ENCODE peak calls at places on chromosome 4, in four cellular contexts. One of them, this sample, is unnamed.

GRCh38 chr4:23921993-23922392 is 32.1 kb upstream of the PPARGC1A start:
- DNase-seq in PC-3: no peak
- DNase-seq in neuronal stem cell: no peak
- DNase-seq in astrocyte: no peak
- DNase-seq in this sample: no peak

GRCh38 chr4:24794111-24794860 is 1.1 kb upstream of the SOD3 start:
- DNase-seq in PC-3: peak
- DNase-seq in neuronal stem cell: no peak
- DNase-seq in astrocyte: peak
- DNase-seq in this sample: no peak

GRCh38 chr4:143336828-143337599 is at the start of gene GAB1:
- DNase-seq in PC-3: peak
- DNase-seq in neuronal stem cell: peak
- DNase-seq in astrocyte: peak
- DNase-seq in this sample: no peak

GRCh38 chr4:33482773-33483172 is 2761.5 kb downstream of the ARAP2 start:
- DNase-seq in PC-3: peak
- DNase-seq in neuronal stem cell: no peak
- DNase-seq in astrocyte: no peak
- DNase-seq in this sample: no peak

GRCh38 chr4:113020966-113021365 is 28.5 kb upstream of the ANK2 start:
- DNase-seq in PC-3: no peak
- DNase-seq in neuronal stem cell: no peak
- DNase-seq in astrocyte: peak
- DNase-seq in this sample: no peak

GRCh38 chr4:80521438-80521837 is 185.9 kb downstream of the CFAP299 start:
- DNase-seq in PC-3: no peak
- DNase-seq in neuronal stem cell: no peak
- DNase-seq in astrocyte: no peak
- DNase-seq in this sample: no peak

GRCh38 chr4:108940086-108941033 is 177.5 kb upstream of the ETNPPL start:
- DNase-seq in PC-3: peak
- DNase-seq in neuronal stem cell: no peak
- DNase-seq in astrocyte: peak
- DNase-seq in this sample: no peak

GRCh38 chr4:2290974-2291704 is 29.2 kb upstream of the MXD4 start:
- DNase-seq in PC-3: no peak
- DNase-seq in neuronal stem cell: no peak
- DNase-seq in astrocyte: no peak
- DNase-seq in this sample: peak

GRCh38 chr4:54400802-54401201 is 171.7 kb downstream of the PDGFRA start:
- DNase-seq in PC-3: peak
- DNase-seq in neuronal stem cell: no peak
- DNase-seq in astrocyte: peak
- DNase-seq in this sample: no peak

GRCh38 chr4:121253961-121254360 is 89.8 kb upstream of the TNIP3 start:
- DNase-seq in PC-3: no peak
- DNase-seq in neuronal stem cell: no peak
- DNase-seq in astrocyte: no peak
- DNase-seq in this sample: no peak

GRCh38 chr4:154348657-154349056 is 142.9 kb downstream of the DCHS2 start:
- DNase-seq in PC-3: no peak
- DNase-seq in neuronal stem cell: no peak
- DNase-seq in astrocyte: no peak
- DNase-seq in this sample: peak

GRCh38 chr4:43763029-43763610 is 685.5 kb downstream of the KCTD8 start:
- DNase-seq in PC-3: no peak
- DNase-seq in neuronal stem cell: no peak
- DNase-seq in astrocyte: peak
- DNase-seq in this sample: no peak

GRCh38 chr4:184168406-184169019 is 49.2 kb downstream of the ENPP6 start:
- DNase-seq in PC-3: peak
- DNase-seq in neuronal stem cell: peak
- DNase-seq in astrocyte: peak
- DNase-seq in this sample: peak

GRCh38 chr4:138507527-138507926 is 265.4 kb upstream of the SLC7A11 start:
- DNase-seq in PC-3: no peak
- DNase-seq in neuronal stem cell: no peak
- DNase-seq in astrocyte: peak
- DNase-seq in this sample: no peak

GRCh38 chr4:4524364-4524763 is 17.5 kb downstream of the STX18 start:
- DNase-seq in PC-3: no peak
- DNase-seq in neuronal stem cell: no peak
- DNase-seq in astrocyte: no peak
- DNase-seq in this sample: peak

GRCh38 chr4:5824635-5825034 is 68.3 kb downstream of the CRMP1 start:
- DNase-seq in PC-3: peak
- DNase-seq in neuronal stem cell: no peak
- DNase-seq in astrocyte: no peak
- DNase-seq in this sample: peak

GRCh38 chr4:33107813-33108212 is 2387.6 kb downstream of the PCDH7 start:
- DNase-seq in PC-3: peak
- DNase-seq in neuronal stem cell: no peak
- DNase-seq in astrocyte: no peak
- DNase-seq in this sample: no peak

GRCh38 chr4:158322119-158322518 is 111.8 kb downstream of the TMEM144 start:
- DNase-seq in PC-3: peak
- DNase-seq in neuronal stem cell: no peak
- DNase-seq in astrocyte: no peak
- DNase-seq in this sample: no peak

GRCh38 chr4:165834116-165834515 is 38.9 kb upstream of the TLL1 start:
- DNase-seq in PC-3: no peak
- DNase-seq in neuronal stem cell: no peak
- DNase-seq in astrocyte: no peak
- DNase-seq in this sample: no peak

GRCh38 chr4:1979477-1980196 is 29.1 kb downstream of the NELFA start:
- DNase-seq in PC-3: no peak
- DNase-seq in neuronal stem cell: no peak
- DNase-seq in astrocyte: no peak
- DNase-seq in this sample: no peak

GRCh38 chr4:183342541-183343533 is 20.6 kb upstream of the CLDN24 start:
- DNase-seq in PC-3: no peak
- DNase-seq in neuronal stem cell: no peak
- DNase-seq in astrocyte: no peak
- DNase-seq in this sample: no peak

GRCh38 chr4:183099537-183100297 is 660 bp downstream of the WWC2 start:
- DNase-seq in PC-3: peak
- DNase-seq in neuronal stem cell: peak
- DNase-seq in astrocyte: no peak
- DNase-seq in this sample: no peak

GRCh38 chr4:140237616-140238352 is 83.8 kb upstream of the MAML3 start:
- DNase-seq in PC-3: no peak
- DNase-seq in neuronal stem cell: peak
- DNase-seq in astrocyte: peak
- DNase-seq in this sample: peak

GRCh38 chr4:86036729-86037128 is 323.1 kb downstream of the MAPK10 start:
- DNase-seq in PC-3: peak
- DNase-seq in neuronal stem cell: no peak
- DNase-seq in astrocyte: peak
- DNase-seq in this sample: no peak

GRCh38 chr4:829761-830655 is 4.1 kb upstream of the CPLX1 start:
- DNase-seq in PC-3: no peak
- DNase-seq in neuronal stem cell: no peak
- DNase-seq in astrocyte: no peak
- DNase-seq in this sample: no peak

GRCh38 chr4:94523617-94524016 is 71.9 kb downstream of the PDLIM5 start:
- DNase-seq in PC-3: peak
- DNase-seq in neuronal stem cell: no peak
- DNase-seq in astrocyte: peak
- DNase-seq in this sample: no peak

GRCh38 chr4:2691313-2691712 is 64.8 kb downstream of the TNIP2 start:
- DNase-seq in PC-3: no peak
- DNase-seq in neuronal stem cell: no peak
- DNase-seq in astrocyte: no peak
- DNase-seq in this sample: no peak

GRCh38 chr4:95204267-95204835 is 344.4 kb downstream of the UNC5C start:
- DNase-seq in PC-3: no peak
- DNase-seq in neuronal stem cell: no peak
- DNase-seq in astrocyte: peak
- DNase-seq in this sample: no peak

GRCh38 chr4:87882321-87882720 is 49.6 kb downstream of the MEPE start:
- DNase-seq in PC-3: no peak
- DNase-seq in neuronal stem cell: no peak
- DNase-seq in astrocyte: peak
- DNase-seq in this sample: no peak

GRCh38 chr4:45072981-45073380 is 346.6 kb upstream of the GNPDA2 start:
- DNase-seq in PC-3: no peak
- DNase-seq in neuronal stem cell: no peak
- DNase-seq in astrocyte: no peak
- DNase-seq in this sample: no peak
- H2AFZ ChIP-seq in PC-3: no peak
- H2AFZ ChIP-seq in neuronal stem cell: no peak
- H2AFZ ChIP-seq in astrocyte: no peak
- H2AFZ ChIP-seq in this sample: no peak

GRCh38 chr4:10161840-10162239 is 45.2 kb upstream of the WDR1 start:
- DNase-seq in PC-3: no peak
- DNase-seq in neuronal stem cell: no peak
- DNase-seq in astrocyte: no peak
- DNase-seq in this sample: no peak

GRCh38 chr4:10167201-10167600 is 50.6 kb upstream of the WDR1 start:
- DNase-seq in PC-3: no peak
- DNase-seq in neuronal stem cell: no peak
- DNase-seq in astrocyte: no peak
- DNase-seq in this sample: no peak

GRCh38 chr4:10163296-10163695 is 46.7 kb upstream of the WDR1 start:
- DNase-seq in PC-3: no peak
- DNase-seq in neuronal stem cell: no peak
- DNase-seq in astrocyte: no peak
- DNase-seq in this sample: no peak

GRCh38 chr4:10162341-10163000 is 45.9 kb upstream of the WDR1 start:
- DNase-seq in PC-3: no peak
- DNase-seq in neuronal stem cell: no peak
- DNase-seq in astrocyte: no peak
- DNase-seq in this sample: no peak

GRCh38 chr4:10164877-10165283 is 48.3 kb upstream of the WDR1 start:
- DNase-seq in PC-3: peak
- DNase-seq in neuronal stem cell: peak
- DNase-seq in astrocyte: no peak
- DNase-seq in this sample: no peak
- H2AFZ ChIP-seq in PC-3: no peak
- H2AFZ ChIP-seq in neuronal stem cell: no peak
- H2AFZ ChIP-seq in astrocyte: no peak
- H2AFZ ChIP-seq in this sample: no peak

GRCh38 chr4:135344492-135344891 is 1142.9 kb upstream of the PABPC4L start:
- DNase-seq in PC-3: no peak
- DNase-seq in neuronal stem cell: no peak
- DNase-seq in astrocyte: no peak
- DNase-seq in this sample: no peak
- H2AFZ ChIP-seq in PC-3: no peak
- H2AFZ ChIP-seq in neuronal stem cell: no peak
- H2AFZ ChIP-seq in astrocyte: no peak
- H2AFZ ChIP-seq in this sample: no peak

GRCh38 chr4:188680004-188680666 is 540.9 kb downstream of the TRIML1 start:
- DNase-seq in PC-3: no peak
- DNase-seq in neuronal stem cell: no peak
- DNase-seq in astrocyte: no peak
- DNase-seq in this sample: no peak
- H2AFZ ChIP-seq in PC-3: no peak
- H2AFZ ChIP-seq in neuronal stem cell: peak
- H2AFZ ChIP-seq in astrocyte: no peak
- H2AFZ ChIP-seq in this sample: no peak

DNA sequence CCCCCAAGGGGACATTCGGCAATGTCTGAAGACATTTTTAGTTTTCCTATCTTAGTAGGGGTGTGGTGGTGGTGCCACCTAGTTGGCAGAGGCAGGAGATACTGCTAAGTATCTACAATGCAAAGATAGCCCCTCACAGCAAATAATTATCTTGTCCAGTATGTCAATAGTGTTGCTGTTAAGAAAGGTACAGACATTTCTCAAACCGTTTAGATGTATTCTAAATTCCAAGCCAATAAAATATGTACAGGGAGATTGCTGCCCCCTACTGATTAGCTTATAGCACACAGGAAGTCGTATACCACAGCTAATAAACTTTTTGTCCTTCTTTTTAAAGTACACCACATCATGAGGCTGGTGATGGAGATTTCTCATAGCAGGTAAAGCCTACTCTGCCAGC is 260.5 kb downstream of the TMA16 start:
- DNase-seq in PC-3: peak
- DNase-seq in neuronal stem cell: no peak
- DNase-seq in astrocyte: peak
- DNase-seq in this sample: peak
- H2AFZ ChIP-seq in PC-3: peak
- H2AFZ ChIP-seq in neuronal stem cell: no peak
- H2AFZ ChIP-seq in astrocyte: no peak
- H2AFZ ChIP-seq in this sample: no peak